ENCODE peak calls at places on chromosome 14, in six cellular contexts. P is uterus, W is A549, M is ovary, B is stomach, U is GM12878. I is an unnamed sample.

GRCh38 chr14:32702571-32702970 is 236.1 kb upstream of the NPAS3 start:
- DNase-seq in B (no peak), W (no peak), U (no peak), P (peak; percentile 43), M (peak; percentile 62), I (no peak)

GRCh38 chr14:93096923-93097322 is 18.8 kb downstream of the ITPK1 start:
- DNase-seq in M (no peak), U (no peak), W (no peak), B (no peak), P (no peak), I (no peak)

GRCh38 chr14:103512701-103513611 is 9.7 kb downstream of the CKB start:
- DNase-seq in P (peak; percentile 64), M (peak; percentile 71), W (no peak), U (no peak), B (peak; percentile 70), I (no peak)

GRCh38 chr14:32102968-32103367 is 25.9 kb downstream of the ARHGAP5 start:
- DNase-seq in B (no peak), P (no peak), U (no peak), W (no peak), M (no peak), I (no peak)

GRCh38 chr14:32318087-32318486 is 11.0 kb upstream of the AKAP6 start:
- DNase-seq in P (no peak), W (no peak), M (no peak), U (no peak), B (no peak), I (no peak)

GRCh38 chr14:100281286-100282082 is 24.8 kb downstream of the SLC25A29 start:
- DNase-seq in B (peak; percentile 17), U (no peak), W (no peak), M (no peak), P (no peak), I (no peak)

GRCh38 chr14:31965735-31966598 is 111.1 kb upstream of the ARHGAP5 start:
- DNase-seq in B (no peak), P (no peak), W (no peak), U (no peak), M (peak; percentile 53), I (peak; percentile 19)

GRCh38 chr14:50045039-50045711 is 71.2 kb downstream of the VCPKMT start:
- DNase-seq in P (peak; percentile 72), M (no peak), B (peak; percentile 87), U (peak; percentile 54), W (no peak), I (no peak)

GRCh38 chr14:64391113-64391725 is 3.1 kb downstream of the MTHFD1 start:
- DNase-seq in U (no peak), P (no peak), B (no peak), M (no peak), W (no peak), I (no peak)

GRCh38 chr14:101953151-101953550 is 11.2 kb upstream of the DYNC1H1 start:
- DNase-seq in U (no peak), P (no peak), M (peak; percentile 16), B (no peak), W (no peak), I (no peak)

GRCh38 chr14:72603639-72604038 is 290.3 kb downstream of the DPF3 start:
- DNase-seq in P (no peak), B (no peak), M (no peak), U (no peak), W (no peak), I (no peak)

GRCh38 chr14:31576949-31577348 is 15.7 kb downstream of the NUBPL start:
- DNase-seq in U (no peak), W (no peak), P (no peak), M (no peak), B (no peak), I (no peak)

GRCh38 chr14:33767721-33768457 is 183.0 kb downstream of the EGLN3 start:
- DNase-seq in M (no peak), U (no peak), W (no peak), P (no peak), B (no peak), I (no peak)

GRCh38 chr14:68938515-68939423 is 40.3 kb downstream of the ACTN1 start:
- DNase-seq in U (no peak), B (peak; percentile 67), P (peak; percentile 55), W (peak; percentile 64), M (peak; percentile 58), I (no peak)

GRCh38 chr14:29235991-29236390 is 469.4 kb downstream of the FOXG1 start:
- DNase-seq in B (no peak), U (no peak), P (no peak), W (no peak), M (no peak), I (no peak)

GRCh38 chr14:75648066-75648838 is 12.4 kb downstream of the ERG28 start:
- DNase-seq in B (peak; percentile 75), W (peak; percentile 64), M (peak; percentile 74), P (no peak), U (no peak), I (peak; percentile 52)

GRCh38 chr14:71932229-71932951 is at the start of gene RGS6:
- DNase-seq in M (no peak), P (no peak), B (peak; percentile 28), W (no peak), U (no peak), I (no peak)

GRCh38 chr14:63993992-63994391 is 141.2 kb downstream of the SYNE2 start:
- DNase-seq in U (no peak), W (no peak), P (no peak), M (no peak), B (no peak), I (no peak)

GRCh38 chr14:71703477-71703876 is 228.8 kb upstream of the RGS6 start:
- DNase-seq in M (no peak), B (no peak), W (no peak), U (no peak), P (peak; percentile 61), I (no peak)

GRCh38 chr14:63996575-63997220 is 143.9 kb downstream of the SYNE2 start:
- DNase-seq in P (no peak), M (no peak), U (no peak), W (no peak), B (no peak), I (no peak)

GRCh38 chr14:50344116-50344775 is 32.1 kb downstream of the DMAC2L start:
- DNase-seq in M (no peak), U (peak; percentile 74), P (no peak), W (no peak), B (no peak), I (no peak)

GRCh38 chr14:95255013-95255412 is 64.7 kb downstream of the CLMN start:
- DNase-seq in W (no peak), U (no peak), B (no peak), M (no peak), P (no peak), I (no peak)

GRCh38 chr14:50920482-50921225 is 23.6 kb downstream of the PYGL start:
- DNase-seq in B (no peak), U (no peak), P (no peak), W (no peak), M (no peak), I (peak; percentile 6)

GRCh38 chr14:21069388-21070082 is 569 bp upstream of the ARHGEF40 start:
- DNase-seq in W (peak; percentile 19), P (peak; percentile 66), M (peak; percentile 69), U (no peak), B (no peak), I (no peak)

GRCh38 chr14:55733609-55734008 is 153.6 kb downstream of the KTN1 start:
- DNase-seq in U (no peak), P (no peak), B (no peak), W (no peak), M (no peak), I (no peak)

GRCh38 chr14:100030441-100031153 is 34.6 kb upstream of the EVL start:
- DNase-seq in P (no peak), W (peak; percentile 25), B (no peak), U (no peak), M (no peak), I (peak; percentile 32)

GRCh38 chr14:49934638-49935037 is 41.8 kb downstream of the ARF6 start:
- DNase-seq in P (no peak), W (no peak), U (no peak), B (no peak), M (no peak), I (no peak)

GRCh38 chr14:63752449-63753169 is 24.7 kb upstream of the SGPP1 start:
- DNase-seq in U (no peak), M (no peak), W (no peak), P (no peak), B (no peak), I (peak; percentile 28)

GRCh38 chr14:26606729-26607128 is 8.9 kb upstream of the NOVA1 start:
- DNase-seq in W (no peak), M (no peak), U (no peak), P (no peak), B (no peak), I (no peak)

GRCh38 chr14:98244966-98245569 is 1026.9 kb downstream of the BCL11B start:
- DNase-seq in U (no peak), W (no peak), P (no peak), B (no peak), M (no peak), I (no peak)

GRCh38 chr14:106843951-106844483 is 1317.6 kb downstream of the TMEM121 start:
- DNase-seq in B (peak; percentile 75), P (peak; percentile 20), W (peak; percentile 23), U (no peak), M (peak; percentile 65), I (no peak)

GRCh38 chr14:53613404-53614253 is 343.0 kb downstream of the BMP4 start:
- DNase-seq in W (peak; percentile 89), P (no peak), B (no peak), M (no peak), U (peak; percentile 98), I (peak; percentile 30)
- TF ChIP-seq POLR2A in W (no peak), P (no peak), B (no peak), M (no peak), U (peak; percentile 54), I (no peak)

GRCh38 chr14:104687601-104688504 is 1.6 kb upstream of the INF2 start:
- DNase-seq in B (peak; percentile 96), U (no peak), M (peak; percentile 84), P (peak; percentile 63), W (peak; percentile 97), I (peak; percentile 95)
- TF ChIP-seq POLR2A in B (no peak), U (no peak), M (no peak), P (peak; percentile 14), W (peak; percentile 60), I (no peak)

DNA sequence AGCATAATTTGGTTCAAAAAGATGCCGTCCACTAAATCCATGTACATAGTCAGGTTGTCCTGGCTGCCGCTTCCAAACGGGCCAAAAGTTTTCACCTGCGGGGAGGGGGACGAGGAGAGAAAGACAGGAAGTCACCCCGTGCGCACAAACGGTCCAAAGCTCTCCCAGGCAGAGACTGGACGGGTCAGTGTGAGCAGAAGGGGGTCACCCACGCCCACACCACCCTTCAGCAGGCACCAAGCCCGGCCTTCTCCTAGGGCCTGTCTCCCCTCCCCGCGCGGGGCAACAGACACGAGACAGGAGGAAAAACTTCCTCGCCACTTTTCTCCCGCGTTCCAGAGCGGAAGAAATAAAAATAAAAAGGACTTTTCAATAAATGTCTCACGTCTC is 881 bp downstream of the CCDC88C start:
- DNase-seq in M (no peak), B (peak; percentile 47), P (no peak), U (no peak), W (no peak), I (no peak)
- TF ChIP-seq POLR2A in M (no peak), B (no peak), P (no peak), U (peak; percentile 73), W (no peak), I (no peak)

DNA sequence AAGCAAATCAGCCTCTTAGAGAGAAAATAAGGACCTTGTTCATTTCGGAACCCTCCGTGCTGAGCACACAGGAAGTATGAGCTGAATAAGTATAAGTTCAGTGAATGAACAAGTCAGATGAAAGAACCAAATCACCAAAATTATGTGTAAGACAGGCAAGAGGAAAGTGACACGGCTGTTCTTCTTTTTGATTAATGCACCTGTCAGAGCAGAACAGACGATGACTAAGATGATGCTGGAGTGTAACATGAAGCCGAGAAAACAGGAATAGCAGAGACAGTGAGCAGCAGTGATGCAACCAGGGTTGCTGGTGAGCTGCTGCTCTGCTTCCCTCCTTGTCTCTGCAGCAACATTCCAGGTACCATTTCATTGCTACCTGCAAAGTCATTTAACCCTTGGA is 861.1 kb downstream of the GALC start:
- DNase-seq in W (no peak), M (no peak), P (no peak), B (no peak), U (no peak), I (no peak)
- TF ChIP-seq POLR2A in W (no peak), M (no peak), P (no peak), B (no peak), U (no peak), I (no peak)